ENCODE peak calls at places on chromosomes 1 and 21, in five cellular contexts. I, N, K, S and Q are unnamed samples.

GRCh38 chr1:149915429-149916192 is 2.0 kb downstream of the SV2A start:
- DNase-seq in N (no peak), K (no peak), I (no peak), S (no peak), Q (no peak)

GRCh38 chr1:234840843-234841242 is 230.9 kb upstream of the IRF2BP2 start:
- DNase-seq in I (no peak), N (peak; percentile 40), S (no peak), K (no peak), Q (no peak)

GRCh38 chr1:39110882-39111281 is 84.7 kb downstream of the NDUFS5 start:
- DNase-seq in S (peak; percentile 64), K (no peak), N (no peak), I (peak; percentile 55), Q (peak; percentile 76)

GRCh38 chr1:153567621-153568366 is 2.1 kb upstream of the S100A2 start:
- DNase-seq in K (no peak), N (no peak), I (peak; percentile 41), S (peak; percentile 99), Q (no peak)

GRCh38 chr1:56285554-56286402 is 293.6 kb downstream of the PLPP3 start:
- DNase-seq in K (peak; percentile 71), N (peak; percentile 52), S (no peak), I (no peak), Q (no peak)

GRCh38 chr1:45306319-45306718 is 20.4 kb upstream of the HPDL start:
- DNase-seq in K (no peak), N (peak; percentile 7), S (peak; percentile 30), I (no peak), Q (no peak)

GRCh38 chr21:33402011-33402979 is 918 bp upstream of the IFNGR2 start:
- DNase-seq in S (peak; percentile 82), I (peak; percentile 78), N (no peak), K (peak; percentile 56), Q (peak; percentile 65)

GRCh38 chr1:204110894-204111633 is 38.1 kb downstream of the SOX13 start:
- DNase-seq in N (no peak), I (no peak), K (no peak), S (no peak), Q (no peak)

GRCh38 chr1:22711591-22712501 is 1.2 kb downstream of the EPHB2 start:
- DNase-seq in K (no peak), S (no peak), I (peak; percentile 41), N (no peak), Q (no peak)

GRCh38 chr1:181344091-181344490 is 139.2 kb upstream of the CACNA1E start:
- DNase-seq in I (no peak), S (peak; percentile 62), K (no peak), N (no peak), Q (no peak)

GRCh38 chr1:203263496-203263895 is 34.0 kb upstream of the CHIT1 start:
- DNase-seq in N (no peak), K (no peak), I (no peak), S (no peak), Q (no peak)

GRCh38 chr1:207401578-207401977 is 52.5 kb upstream of the CR2 start:
- DNase-seq in S (no peak), K (no peak), N (no peak), I (no peak), Q (no peak)

GRCh38 chr1:174726167-174726879 is 273.4 kb upstream of the CACYBP start:
- DNase-seq in S (no peak), N (no peak), K (no peak), I (peak; percentile 70), Q (peak; percentile 43)

GRCh38 chr1:173304529-173305227 is 97.5 kb upstream of the TNFSF4 start:
- DNase-seq in I (no peak), S (no peak), N (no peak), K (no peak), Q (no peak)

GRCh38 chr1:56495538-56495937 is 83.8 kb downstream of the PLPP3 start:
- DNase-seq in N (no peak), K (no peak), I (no peak), S (no peak), Q (no peak)

GRCh38 chr1:56291374-56291841 is 288.0 kb downstream of the PLPP3 start:
- DNase-seq in I (no peak), N (no peak), S (no peak), K (no peak), Q (no peak)

GRCh38 chr21:45254557-45254930 is 33.2 kb downstream of the POFUT2 start:
- DNase-seq in N (no peak), K (no peak), I (no peak), S (no peak), Q (no peak)

GRCh38 chr1:213376862-213377372 is 325.9 kb downstream of the RPS6KC1 start:
- DNase-seq in I (no peak), S (no peak), N (no peak), K (no peak), Q (no peak)

GRCh38 chr1:110286564-110286963 is 52.6 kb upstream of the RBM15 start:
- DNase-seq in S (no peak), N (no peak), I (no peak), K (no peak), Q (no peak)

GRCh38 chr21:40166291-40166843 is 299.1 kb downstream of the PCP4 start:
- DNase-seq in N (no peak), I (no peak), S (no peak), K (no peak), Q (peak; percentile 37)

DNA sequence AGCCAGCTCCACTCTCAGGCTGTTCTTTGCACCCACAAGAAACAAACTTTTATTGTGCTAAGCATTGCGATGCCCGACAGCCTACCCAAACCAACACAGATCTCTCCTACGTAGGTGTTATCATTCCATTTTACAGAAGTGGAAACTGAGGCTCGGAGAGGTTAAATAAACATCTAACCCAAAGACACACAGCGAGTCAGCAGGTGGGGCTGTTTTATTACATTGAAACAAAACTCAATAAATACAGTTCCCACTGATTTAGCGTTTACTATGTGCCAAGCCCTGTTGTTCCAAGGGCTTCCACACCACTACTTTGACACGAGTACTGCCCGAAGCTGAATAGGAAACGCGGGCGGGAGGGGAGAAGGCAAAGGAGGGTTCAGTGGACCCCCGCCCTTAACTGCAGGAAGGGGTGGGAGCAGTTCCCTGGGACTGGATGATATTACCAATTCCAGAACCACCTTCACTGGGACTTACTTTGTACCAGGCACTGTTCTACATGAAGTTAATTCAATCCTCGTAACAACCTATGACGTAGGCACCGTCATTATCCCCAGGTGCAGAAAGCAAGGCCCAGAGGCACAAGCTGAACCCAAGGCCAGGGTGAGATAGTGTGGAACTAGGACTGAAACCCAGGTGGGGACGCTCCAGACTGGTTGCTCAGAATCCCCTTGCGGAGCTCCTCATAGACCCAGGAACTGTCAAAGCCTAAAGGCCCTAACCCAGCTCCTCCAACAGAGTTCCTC is 19.3 kb upstream of the ALDH4A1 start:
- DNase-seq in I (no peak), S (no peak), K (no peak), N (no peak), Q (no peak)
- TF ChIP-seq CTCF in I (peak; percentile 19), S (no peak), K (peak; percentile 1), N (peak; percentile 17), Q (peak; percentile 46)

DNA sequence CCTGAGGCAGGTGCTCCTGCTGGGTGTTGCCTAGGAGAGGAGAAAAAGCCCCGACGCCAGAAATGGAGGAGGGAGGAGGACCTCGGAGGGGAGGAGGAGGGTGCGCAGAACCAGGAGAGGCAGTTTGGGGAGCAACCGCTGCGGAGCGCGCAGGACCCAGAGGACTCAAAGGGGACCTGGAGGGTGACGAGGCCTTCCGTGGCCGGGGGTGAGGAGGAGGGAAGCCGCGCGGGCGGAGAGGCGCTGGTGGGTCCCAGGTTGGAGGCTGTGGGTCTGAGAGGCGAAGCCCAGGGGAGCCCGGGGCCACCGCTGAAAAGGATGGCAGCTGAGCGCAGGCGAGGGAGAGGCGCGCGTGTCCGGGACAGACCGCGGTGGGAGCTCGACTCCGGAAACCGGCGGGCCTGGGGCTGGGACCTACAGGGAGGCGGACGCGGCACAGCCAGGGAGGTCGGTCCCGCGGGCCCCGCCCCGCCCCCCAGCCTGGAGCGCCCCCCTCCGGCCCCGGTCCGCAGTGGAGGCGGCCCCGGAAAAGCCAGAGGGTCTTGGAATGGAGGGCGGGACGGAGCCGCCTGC is 15.1 kb downstream of the RNF223 start:
- DNase-seq in S (peak; percentile 58), N (no peak), K (no peak), I (no peak), Q (no peak)
- TF ChIP-seq CTCF in S (no peak), N (no peak), K (peak; percentile 14), I (no peak), Q (peak; percentile 80)

DNA sequence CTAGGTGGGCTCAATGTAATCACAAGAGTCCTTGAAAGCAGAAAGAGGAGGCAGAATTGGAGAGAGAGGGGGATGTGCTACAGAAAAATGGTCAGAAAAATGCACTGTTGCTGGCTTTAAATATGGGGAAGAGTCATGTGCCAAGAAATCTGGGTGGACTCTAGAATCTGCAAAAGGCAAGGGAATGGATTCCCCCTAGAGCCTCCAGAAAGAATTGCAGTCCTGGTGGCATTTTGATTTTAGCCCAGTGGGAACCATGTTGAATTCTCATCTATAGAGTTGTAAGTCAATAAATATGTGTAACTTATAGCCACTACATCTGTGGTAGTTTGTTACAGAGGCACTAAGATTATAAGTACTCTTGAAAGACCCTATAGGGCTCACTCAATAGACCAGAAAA is 210.3 kb downstream of the ASTN1 start:
- DNase-seq in N (no peak), K (no peak), I (no peak), S (no peak), Q (no peak)
- TF ChIP-seq CTCF in N (no peak), K (no peak), I (no peak), S (peak; percentile 38), Q (no peak)

DNA sequence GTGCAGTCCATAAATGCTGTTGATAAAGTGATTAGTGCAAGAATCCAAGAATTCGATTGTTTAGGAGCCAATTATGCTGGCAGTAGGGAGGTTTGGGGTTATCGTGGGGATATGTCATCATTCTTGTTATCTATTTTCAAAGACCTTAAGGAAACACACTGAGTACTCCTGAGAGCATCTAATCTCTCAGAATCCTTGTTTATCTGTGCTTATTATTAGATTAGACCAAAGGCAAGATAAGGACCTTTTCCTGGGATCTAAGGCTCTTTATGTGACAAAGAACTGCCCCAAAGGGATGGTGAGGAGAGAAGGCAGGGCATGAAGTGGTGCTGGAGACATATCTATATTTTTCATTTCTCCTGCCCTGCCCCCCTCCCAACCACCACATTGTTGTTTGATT is 139.1 kb downstream of the TSEN15 start:
- DNase-seq in I (no peak), K (no peak), N (no peak), S (no peak), Q (no peak)
- TF ChIP-seq CTCF in I (no peak), K (no peak), N (no peak), S (no peak), Q (no peak)

GRCh38 chr21:42923553-42924432 is 1.6 kb downstream of the ERVH48-1 start:
- DNase-seq in S (peak; percentile 78), I (peak; percentile 91), N (peak; percentile 52), K (peak; percentile 40), Q (peak; percentile 79)
- TF ChIP-seq CTCF in S (peak; percentile 80), I (peak; percentile 88), N (peak; percentile 87), K (peak; percentile 81), Q (peak; percentile 82)

DNA sequence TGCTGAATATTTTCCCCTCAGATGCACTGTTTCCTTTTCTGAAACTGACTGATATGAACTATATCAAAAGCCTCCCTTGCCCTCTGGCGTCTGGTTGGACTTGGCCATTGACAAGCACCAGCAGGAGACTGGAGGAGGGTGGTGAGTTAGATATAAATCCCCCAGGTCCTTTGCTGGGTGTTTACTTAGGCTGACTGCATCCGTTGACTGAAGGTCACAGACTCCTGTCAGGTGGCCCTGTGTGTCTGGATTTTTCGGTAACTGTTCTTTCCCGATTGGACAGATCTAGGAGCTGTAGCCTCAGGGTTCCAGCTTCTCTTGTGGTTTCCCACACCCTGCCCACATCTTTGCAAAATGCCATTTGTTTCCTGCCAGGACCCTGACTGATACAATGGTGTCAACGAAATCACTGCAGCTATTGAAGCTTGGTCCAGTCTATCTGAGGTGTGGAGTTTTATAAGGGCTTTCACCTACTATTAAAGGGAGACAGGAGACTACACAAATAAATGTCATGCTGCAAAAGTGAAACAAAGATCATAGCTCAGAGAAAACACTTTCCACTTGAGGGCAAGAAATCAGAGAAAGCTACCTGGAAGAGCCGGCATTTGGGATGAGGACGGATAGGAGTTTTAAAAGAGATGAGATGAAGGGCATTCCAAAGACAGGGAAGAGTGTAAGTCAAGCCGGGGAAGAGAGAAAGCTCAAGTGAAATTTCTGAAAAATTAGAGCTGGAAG is 1.5 kb upstream of the MAGI3 start:
- DNase-seq in I (no peak), S (peak; percentile 56), N (no peak), K (no peak), Q (peak; percentile 11)
- TF ChIP-seq CTCF in I (no peak), S (peak; percentile 23), N (no peak), K (no peak), Q (no peak)